ENCODE peak calls at places on chromosomes 2 and 18, in seven cellular contexts. T, F, D, B, L, W and G are unnamed samples.

GRCh38 chr18:25058520-25058919 is 293.4 kb downstream of the ZNF521 start:
- DNase-seq in T (no peak), F (no peak), D (no peak), B (no peak), L (no peak), W (no peak), G (no peak)

GRCh38 chr2:26299488-26300092 is 46.4 kb upstream of the SELENOI start:
- DNase-seq in T (no peak), F (no peak), D (peak), B (no peak), L (peak), W (no peak), G (no peak)

GRCh38 chr2:119282966-119283511 is 59.4 kb downstream of the STEAP3 start:
- DNase-seq in T (no peak), F (peak), D (no peak), B (no peak), L (no peak), W (no peak), G (peak)

GRCh38 chr2:9984217-9984739 is 32.8 kb downstream of the GRHL1 start:
- DNase-seq in T (no peak), F (no peak), D (peak), B (no peak), L (peak), W (peak), G (no peak)

GRCh38 chr2:18721038-18721922 is 131.9 kb upstream of the NT5C1B start:
- DNase-seq in T (no peak), F (no peak), D (peak), B (no peak), L (peak), W (no peak), G (no peak)

GRCh38 chr18:48295586-48296311 is 113.4 kb downstream of the ZBTB7C start:
- DNase-seq in T (no peak), F (no peak), D (no peak), B (no peak), L (no peak), W (no peak), G (no peak)

GRCh38 chr18:48613589-48613988 is 74.8 kb downstream of the CTIF start:
- DNase-seq in T (peak), F (no peak), D (no peak), B (peak), L (peak), W (no peak), G (no peak)

GRCh38 chr2:200360364-200360763 is 53.9 kb downstream of the SPATS2L start:
- DNase-seq in T (no peak), F (no peak), D (no peak), B (no peak), L (no peak), W (no peak), G (no peak)

DNA sequence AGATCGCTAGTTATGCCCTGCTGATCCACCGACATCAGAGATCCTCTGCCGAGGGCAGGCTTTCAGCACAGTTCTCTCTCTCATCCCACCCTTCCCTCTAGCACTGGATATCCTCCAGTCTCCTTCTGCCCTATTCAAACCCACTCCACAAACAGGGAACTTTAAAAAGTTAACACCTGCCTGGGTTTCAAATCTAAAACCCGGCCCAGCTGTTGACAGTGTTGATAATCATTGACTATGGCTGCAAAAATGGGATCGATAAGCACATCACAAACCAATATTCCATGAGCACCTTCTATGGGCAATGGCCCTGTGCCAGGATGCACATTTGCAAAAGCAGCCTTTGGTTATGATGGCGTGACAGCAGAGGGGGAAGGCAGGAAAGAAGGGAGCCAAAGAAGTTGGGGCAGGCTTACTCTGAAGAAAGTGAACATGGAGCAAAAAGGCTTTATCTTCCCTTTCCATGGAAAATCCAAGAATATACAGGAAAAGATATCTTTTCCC is 482.3 kb upstream of the KLHL29 start:
- DNase-seq in T (no peak), F (no peak), D (no peak), B (no peak), L (no peak), W (no peak), G (no peak)
- TF ChIP-seq POLR2A in T (no peak), F (no peak), D (no peak), B (no peak), L (no peak), W (no peak), G (no peak)

DNA sequence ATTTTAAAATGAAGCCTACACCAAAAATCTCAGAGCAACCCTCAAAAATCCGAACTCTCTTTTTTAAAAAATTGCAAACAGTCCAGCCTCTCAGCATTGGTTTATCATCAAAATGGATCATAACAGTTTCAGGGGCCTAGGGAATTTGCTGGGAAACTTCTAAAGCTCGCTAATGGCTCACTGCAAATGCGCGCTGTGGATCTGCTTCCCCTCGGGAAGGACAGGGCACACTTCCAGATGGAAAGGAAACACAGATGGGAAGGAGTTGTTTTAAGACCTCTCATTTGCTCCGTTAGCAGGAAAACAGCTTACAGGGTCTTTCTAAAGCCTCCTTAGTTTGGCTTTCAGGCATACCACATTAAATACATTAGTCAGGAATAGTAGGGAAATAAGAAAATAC is 27.2 kb downstream of the FECH start:
- DNase-seq in T (no peak), F (peak), D (no peak), B (no peak), L (no peak), W (no peak), G (no peak)
- TF ChIP-seq CTCF in T (no peak), F (no peak), D (no peak), B (no peak), L (no peak), W (no peak), G (no peak)

GRCh38 chr2:72145658-72146329 is 1.9 kb downstream of the CYP26B1 start:
- DNase-seq in T (peak), F (no peak), D (no peak), B (no peak), L (no peak), W (no peak), G (peak)
- H3K4me3 ChIP-seq in T (peak), F (peak), D (peak), B (no peak), L (no peak), W (peak), G (no peak)

GRCh38 chr2:101861382-101861781 is 130.4 kb upstream of the IL1R2 start:
- DNase-seq in T (no peak), F (no peak), D (no peak), B (no peak), L (no peak), W (no peak), G (no peak)
- TF ChIP-seq POLR2A in T (no peak), F (no peak), D (no peak), B (no peak), L (no peak), W (no peak), G (no peak)

GRCh38 chr2:219038600-219038999 is 2.7 kb downstream of the CFAP65 start:
- DNase-seq in T (no peak), F (no peak), D (no peak), B (no peak), L (no peak), W (no peak), G (no peak)
- TF ChIP-seq CTCF in T (no peak), F (no peak), D (no peak), B (no peak), L (no peak), W (no peak), G (no peak)